ENCODE peak calls at places on chromosomes 3 and 15, in six cellular contexts. G is K562, O is caudate nucleus, D is heart right ventricle, K is uterus, Y is tibial artery. W is an unnamed sample.

GRCh38 chr3:14791343-14791945 is 27.3 kb upstream of the FGD5 start:
- DNase-seq in G (peak), O (no peak), D (peak), K (peak), Y (peak), W (no peak)

GRCh38 chr3:173191611-173192010 is 50.6 kb upstream of the SPATA16 start:
- DNase-seq in G (no peak), O (no peak), D (no peak), K (no peak), Y (no peak), W (no peak)

GRCh38 chr3:94162700-94163099 is 99.8 kb downstream of the NSUN3 start:
- DNase-seq in G (peak), O (no peak), D (no peak), K (no peak), Y (no peak), W (no peak)

GRCh38 chr15:73867426-73867825 is 5.9 kb upstream of the TBC1D21 start:
- DNase-seq in G (no peak), O (no peak), D (no peak), K (no peak), Y (peak), W (no peak)

GRCh38 chr3:186985713-186986364 is 55.5 kb downstream of the ST6GAL1 start:
- DNase-seq in G (peak), O (no peak), D (no peak), K (no peak), Y (no peak), W (no peak)

GRCh38 chr3:104856743-104857142 is 510.0 kb upstream of the ALCAM start:
- DNase-seq in G (no peak), O (no peak), D (no peak), K (no peak), Y (no peak), W (no peak)

GRCh38 chr3:185393055-185393454 is 30.1 kb downstream of the MAP3K13 start:
- DNase-seq in G (no peak), O (no peak), D (no peak), K (no peak), Y (no peak), W (no peak)

GRCh38 chr3:159854500-159855124 is 134.0 kb upstream of the IL12A start:
- DNase-seq in G (no peak), O (no peak), D (no peak), K (no peak), Y (no peak), W (no peak)

GRCh38 chr15:69666441-69666882 is 213.8 kb downstream of the RPLP1 start:
- DNase-seq in G (peak), O (no peak), D (peak), K (no peak), Y (no peak), W (no peak)

GRCh38 chr3:33363113-33363800 is 76.9 kb downstream of the UBP1 start:
- DNase-seq in G (no peak), O (no peak), D (no peak), K (no peak), Y (no peak), W (no peak)

GRCh38 chr3:159787191-159787590 is 201.4 kb upstream of the IL12A start:
- DNase-seq in G (no peak), O (no peak), D (no peak), K (no peak), Y (no peak), W (no peak)

GRCh38 chr3:24373198-24373959 is 121.3 kb downstream of the THRB start:
- DNase-seq in G (peak), O (no peak), D (peak), K (no peak), Y (no peak), W (no peak)

GRCh38 chr15:33374181-33375006 is 63.6 kb downstream of the RYR3 start:
- DNase-seq in G (no peak), O (no peak), D (no peak), K (no peak), Y (no peak), W (no peak)

GRCh38 chr3:35635407-35635806 is 3.9 kb upstream of the ARPP21 start:
- DNase-seq in G (no peak), O (no peak), D (no peak), K (no peak), Y (no peak), W (no peak)
- H3K27ac ChIP-seq in G (no peak), O (no peak), D (no peak), K (no peak), Y (no peak), W (peak)

DNA sequence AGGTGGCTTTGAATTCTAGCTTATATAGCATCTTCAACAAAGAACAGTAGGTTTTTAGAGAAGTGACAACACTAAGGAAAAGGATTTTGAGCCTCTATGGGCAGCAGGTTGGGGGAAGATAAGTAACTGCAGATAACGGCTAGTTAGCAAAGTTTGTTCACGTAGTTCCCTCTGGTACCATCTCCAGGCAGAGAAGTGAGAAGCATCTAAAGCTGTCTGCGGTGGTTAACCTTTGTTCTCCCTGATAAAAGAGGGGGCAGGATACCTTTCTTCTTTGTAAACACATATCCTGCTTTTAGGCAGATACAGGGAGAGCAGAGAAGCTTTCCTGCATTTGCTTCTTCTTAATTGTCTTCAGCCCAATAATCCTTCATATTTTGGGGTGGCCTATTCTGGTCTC is 393.6 kb upstream of the C2CD4B start:
- DNase-seq in G (no peak), O (no peak), D (no peak), K (no peak), Y (no peak), W (no peak)
- H3K27ac ChIP-seq in G (no peak), O (no peak), D (peak), K (peak), Y (peak), W (no peak)

DNA sequence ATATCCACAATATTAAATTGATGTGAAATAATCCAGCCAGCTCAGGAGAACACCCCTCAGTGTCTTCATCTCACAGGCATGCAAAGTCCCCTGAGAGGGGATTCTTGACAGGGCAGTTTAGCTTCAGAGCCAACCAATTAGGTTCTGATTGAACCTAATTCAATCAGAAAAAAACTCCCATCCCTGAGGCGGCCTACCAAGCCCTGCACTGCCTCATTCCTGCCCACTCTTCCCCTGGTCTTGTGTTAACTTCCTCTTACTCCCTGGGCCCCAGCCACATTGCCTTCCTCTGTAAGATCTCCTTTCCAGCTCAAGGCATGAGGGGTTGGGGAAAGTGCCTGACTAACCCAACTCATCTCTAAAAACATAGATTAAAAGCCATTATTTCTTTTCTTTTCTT is 46.1 kb downstream of the FRMD4B start:
- DNase-seq in G (no peak), O (no peak), D (peak), K (no peak), Y (no peak), W (no peak)
- H3K27ac ChIP-seq in G (no peak), O (no peak), D (peak), K (no peak), Y (peak), W (no peak)

GRCh38 chr3:169390310-169390731 is 273.2 kb downstream of the MECOM start:
- DNase-seq in G (no peak), O (no peak), D (no peak), K (no peak), Y (no peak), W (no peak)
- H3K27ac ChIP-seq in G (no peak), O (no peak), D (no peak), K (no peak), Y (no peak), W (no peak)

DNA sequence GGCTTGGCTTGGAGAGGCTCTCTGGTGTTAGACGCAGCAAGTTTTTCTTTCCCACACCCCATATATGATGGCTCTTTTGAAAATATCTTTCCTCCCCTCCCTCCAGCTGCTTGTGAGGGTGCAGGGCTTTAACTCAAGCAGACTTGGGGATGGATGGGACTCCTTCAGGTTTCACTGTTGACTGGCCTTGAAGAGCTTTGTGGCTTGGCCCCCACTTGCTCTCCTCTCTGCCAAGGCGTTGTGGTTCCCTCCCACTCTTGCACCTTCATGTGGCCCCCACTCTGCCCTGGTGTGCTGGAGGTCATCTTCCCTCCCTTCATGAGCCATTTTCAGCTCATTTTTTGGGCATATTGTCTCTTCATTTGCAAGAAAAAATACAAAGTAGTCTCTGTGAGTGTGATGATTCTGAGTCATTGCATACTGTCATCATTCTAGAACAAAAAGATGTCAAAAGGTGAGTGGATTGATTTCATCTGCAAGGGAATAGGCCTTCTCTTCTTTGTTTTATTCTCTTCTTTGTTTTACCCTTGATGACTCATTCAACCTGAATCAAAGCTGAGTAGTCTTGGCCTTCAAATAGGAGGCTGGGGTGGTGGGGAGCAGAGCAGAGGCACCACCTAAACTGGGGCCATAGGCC is 25.5 kb downstream of the CYP19A1 start:
- DNase-seq in G (no peak), O (no peak), D (no peak), K (no peak), Y (no peak), W (no peak)
- H3K27ac ChIP-seq in G (no peak), O (peak), D (no peak), K (no peak), Y (no peak), W (no peak)

GRCh38 chr3:49869525-49870126 is at the start of gene CAMKV:
- DNase-seq in G (peak), O (peak), D (no peak), K (no peak), Y (no peak), W (no peak)
- H3K27ac ChIP-seq in G (no peak), O (peak), D (no peak), K (no peak), Y (no peak), W (no peak)

GRCh38 chr3:23329471-23329870 is 126.3 kb downstream of the UBE2E2 start:
- DNase-seq in G (no peak), O (no peak), D (no peak), K (no peak), Y (no peak), W (peak)

GRCh38 chr3:23320586-23321570 is 117.8 kb downstream of the UBE2E2 start:
- DNase-seq in G (no peak), O (no peak), D (no peak), K (no peak), Y (no peak), W (no peak)

GRCh38 chr3:23324745-23325144 is 121.6 kb downstream of the UBE2E2 start:
- DNase-seq in G (no peak), O (no peak), D (no peak), K (no peak), Y (no peak), W (no peak)

GRCh38 chr3:23330568-23330967 is 127.4 kb downstream of the UBE2E2 start:
- DNase-seq in G (no peak), O (no peak), D (no peak), K (no peak), Y (no peak), W (no peak)

DNA sequence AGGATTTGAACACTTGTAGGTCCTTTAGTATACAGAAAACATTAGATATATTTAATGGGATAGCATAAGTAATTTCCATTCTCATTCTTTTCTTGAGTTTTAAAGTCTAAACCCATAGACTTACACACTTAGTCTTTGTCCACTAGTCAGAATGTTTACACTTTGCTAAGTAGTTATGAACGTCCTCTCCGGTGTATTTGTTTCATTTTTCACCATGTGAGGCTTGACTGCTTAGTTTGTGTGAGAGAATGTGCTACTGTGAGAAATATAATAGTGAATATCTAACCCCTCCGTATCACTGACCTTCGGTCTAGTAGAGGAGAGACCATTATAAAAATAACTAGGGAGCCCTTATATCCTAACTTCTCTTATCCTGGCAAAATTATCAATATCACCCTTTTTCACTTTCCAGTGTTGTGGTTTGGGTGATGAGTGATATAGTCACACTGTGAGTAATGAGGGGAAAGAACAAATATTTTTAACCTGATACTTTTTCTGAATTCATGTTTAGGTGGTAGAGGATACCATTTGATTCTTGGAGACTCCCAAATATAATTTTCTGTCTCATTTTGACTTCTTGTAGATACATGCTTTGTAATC is 122.4 kb downstream of the UBE2E2 start:
- DNase-seq in G (no peak), O (no peak), D (no peak), K (no peak), Y (no peak), W (no peak)
- H3K27ac ChIP-seq in G (no peak), O (no peak), D (no peak), K (no peak), Y (no peak), W (no peak)

GRCh38 chr3:53235545-53235944 is 20.3 kb downstream of the TKT start:
- DNase-seq in G (no peak), O (no peak), D (no peak), K (no peak), Y (no peak), W (no peak)
- H3K27ac ChIP-seq in G (peak), O (peak), D (no peak), K (no peak), Y (peak), W (peak)

GRCh38 chr3:190074817-190075216 is 45.9 kb downstream of the P3H2 start:
- DNase-seq in G (no peak), O (no peak), D (no peak), K (no peak), Y (no peak), W (no peak)

GRCh38 chr3:190076138-190076537 is 44.6 kb downstream of the P3H2 start:
- DNase-seq in G (no peak), O (no peak), D (no peak), K (no peak), Y (no peak), W (no peak)

GRCh38 chr3:190073264-190073663 is 47.4 kb downstream of the P3H2 start:
- DNase-seq in G (no peak), O (no peak), D (no peak), K (no peak), Y (no peak), W (no peak)

GRCh38 chr3:190077646-190078045 is 43.1 kb downstream of the P3H2 start:
- DNase-seq in G (no peak), O (no peak), D (no peak), K (no peak), Y (no peak), W (no peak)

DNA sequence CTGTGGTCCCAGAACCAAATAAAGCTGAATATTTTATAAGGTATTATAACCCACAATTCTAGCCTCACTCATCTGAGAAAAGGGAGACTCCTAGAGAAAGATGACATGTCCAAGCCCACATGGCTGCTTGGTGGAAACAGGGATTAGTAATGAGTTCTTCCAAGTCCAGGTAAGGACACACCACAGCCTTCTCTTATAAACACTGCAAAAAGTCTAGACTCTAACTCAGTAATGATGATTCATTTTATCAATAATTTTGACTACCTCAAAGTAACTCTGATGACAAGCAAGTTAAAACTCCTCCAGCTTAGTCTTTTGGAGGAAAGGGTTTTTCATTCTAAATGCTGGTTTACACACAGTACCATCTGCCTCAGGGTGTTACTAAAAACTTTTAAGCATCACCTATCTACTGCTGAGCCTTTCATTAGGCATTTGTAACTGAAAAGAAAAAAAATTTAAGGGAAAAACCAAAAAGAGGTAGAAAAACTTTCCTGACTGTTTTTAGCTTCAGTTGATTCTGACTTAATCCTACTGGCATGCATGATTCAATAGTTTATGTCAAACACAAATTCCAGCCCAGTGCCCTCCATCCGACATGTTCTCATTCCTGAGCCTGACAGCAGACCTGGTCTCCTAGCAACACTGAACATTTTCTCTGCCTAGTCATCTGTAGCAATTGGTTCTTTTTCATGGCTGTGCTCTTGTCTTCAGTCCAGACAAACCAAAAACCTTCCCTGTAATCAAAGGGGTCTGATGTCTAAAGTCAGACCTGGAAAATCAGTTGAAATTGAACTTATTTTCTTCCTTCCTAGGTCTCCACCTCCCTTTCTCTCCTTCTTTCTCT is 43.9 kb downstream of the P3H2 start:
- DNase-seq in G (no peak), O (no peak), D (no peak), K (peak), Y (peak), W (no peak)
- H3K27ac ChIP-seq in G (no peak), O (peak), D (no peak), K (peak), Y (peak), W (no peak)